ENCODE peak calls at places on chromosome 14, in four cellular contexts. N is lower lobe of right lung, S is AG09309, W is astrocyte of the spinal cord. H is an unnamed sample.
A peak's percentile ranks its signal among the peaks of the same experiment; 100 is the strongest.

GRCh38 chr14:39762576-39763401 is 330.6 kb upstream of the FBXO33 start:
- DNase-seq in W (no peak), S (no peak), N (no peak), H (no peak)

GRCh38 chr14:37596790-37597189 is 1.4 kb downstream of the TTC6 start:
- DNase-seq in S (no peak), W (no peak), N (no peak), H (no peak)

GRCh38 chr14:29529418-29529817 is 398.2 kb downstream of the PRKD1 start:
- DNase-seq in N (no peak), W (peak; percentile 7), S (no peak), H (no peak)

GRCh38 chr14:97290977-97291376 is 493.8 kb downstream of the VRK1 start:
- DNase-seq in W (no peak), S (no peak), N (no peak), H (no peak)

GRCh38 chr14:104977681-104978647 is at the start of gene AHNAK2:
- DNase-seq in S (no peak), W (peak; percentile 71), N (peak; percentile 85), H (peak; percentile 94)

GRCh38 chr14:62866376-62866775 is 178.9 kb downstream of the KCNH5 start:
- DNase-seq in N (no peak), W (no peak), S (no peak), H (no peak)

GRCh38 chr14:77097006-77097688 is 911 bp upstream of the CIPC start:
- DNase-seq in W (peak; percentile 45), N (no peak), S (no peak), H (no peak)

GRCh38 chr14:98169170-98169587 is 1102.8 kb downstream of the BCL11B start:
- DNase-seq in S (no peak), N (no peak), W (no peak), H (no peak)

GRCh38 chr14:58788655-58789054 is 150.9 kb downstream of the DACT1 start:
- DNase-seq in S (no peak), N (no peak), W (no peak), H (no peak)

GRCh38 chr14:30994681-30995620 is 30.5 kb upstream of the AP4S1 start:
- DNase-seq in S (peak; percentile 5), N (no peak), W (peak; percentile 18), H (no peak)

GRCh38 chr14:71324767-71325272 is 417.6 kb downstream of the PCNX1 start:
- DNase-seq in W (no peak), S (no peak), N (no peak), H (no peak)

GRCh38 chr14:34665785-34666425 is 36.0 kb upstream of the SNX6 start:
- DNase-seq in W (peak; percentile 89), S (peak; percentile 71), N (no peak), H (peak; percentile 93)

GRCh38 chr14:89298056-89298834 is 118.8 kb downstream of the FOXN3 start:
- DNase-seq in W (no peak), S (no peak), N (no peak), H (no peak)

GRCh38 chr14:54758041-54758440 is 144.6 kb downstream of the GCH1 start:
- DNase-seq in N (no peak), W (no peak), S (no peak), H (no peak)

GRCh38 chr14:31286456-31287293 is 79.1 kb upstream of the HECTD1 start:
- DNase-seq in W (no peak), N (no peak), S (no peak), H (no peak)

GRCh38 chr14:56170028-56170427 is 51.8 kb downstream of the PELI2 start:
- DNase-seq in S (no peak), W (no peak), N (no peak), H (peak; percentile 35)

GRCh38 chr14:72907327-72907826 is 13.5 kb upstream of the DPF3 start:
- DNase-seq in N (no peak), S (no peak), W (no peak), H (no peak)

GRCh38 chr14:54814076-54814475 is 88.5 kb downstream of the GCH1 start:
- DNase-seq in S (no peak), W (no peak), N (no peak), H (no peak)

GRCh38 chr14:24056800-24057184 is 5.0 kb downstream of the CARMIL3 start:
- DNase-seq in N (no peak), S (no peak), W (no peak), H (no peak)

GRCh38 chr14:102164241-102164641 is 24.5 kb downstream of the WDR20 start:
- DNase-seq in N (no peak), S (no peak), W (peak; percentile 35), H (peak; percentile 23)

GRCh38 chr14:91300957-91301356 is 56.5 kb upstream of the GPR68 start:
- DNase-seq in N (no peak), S (no peak), W (no peak), H (no peak)

GRCh38 chr14:97162621-97163020 is 365.4 kb downstream of the VRK1 start:
- DNase-seq in N (no peak), S (no peak), W (no peak), H (no peak)

DNA sequence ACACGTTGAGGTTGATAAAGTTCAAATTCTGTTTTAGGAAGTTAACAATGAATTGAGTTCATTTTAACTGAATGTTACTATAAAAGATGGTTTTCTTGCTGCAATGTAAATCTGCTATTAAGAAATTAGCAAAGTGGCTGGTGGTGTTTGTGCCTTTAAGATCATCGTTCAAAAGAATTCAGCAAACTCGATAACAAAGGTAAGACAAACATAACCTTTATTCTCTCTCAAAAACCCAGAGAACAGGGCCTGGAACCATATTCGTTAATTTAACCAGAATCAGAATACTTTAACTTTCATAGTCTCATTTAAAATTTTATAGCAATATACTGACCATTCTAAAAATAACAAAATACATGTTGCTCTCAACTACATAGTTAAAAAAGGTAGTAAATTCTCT is 3.4 kb downstream of the TMEM30B start:
- DNase-seq in S (no peak), N (no peak), W (no peak), H (no peak)
- H3K4me3 ChIP-seq in S (no peak overlapping the region), N (no peak overlapping the region), W (no peak overlapping the region), H (no peak overlapping the region)

DNA sequence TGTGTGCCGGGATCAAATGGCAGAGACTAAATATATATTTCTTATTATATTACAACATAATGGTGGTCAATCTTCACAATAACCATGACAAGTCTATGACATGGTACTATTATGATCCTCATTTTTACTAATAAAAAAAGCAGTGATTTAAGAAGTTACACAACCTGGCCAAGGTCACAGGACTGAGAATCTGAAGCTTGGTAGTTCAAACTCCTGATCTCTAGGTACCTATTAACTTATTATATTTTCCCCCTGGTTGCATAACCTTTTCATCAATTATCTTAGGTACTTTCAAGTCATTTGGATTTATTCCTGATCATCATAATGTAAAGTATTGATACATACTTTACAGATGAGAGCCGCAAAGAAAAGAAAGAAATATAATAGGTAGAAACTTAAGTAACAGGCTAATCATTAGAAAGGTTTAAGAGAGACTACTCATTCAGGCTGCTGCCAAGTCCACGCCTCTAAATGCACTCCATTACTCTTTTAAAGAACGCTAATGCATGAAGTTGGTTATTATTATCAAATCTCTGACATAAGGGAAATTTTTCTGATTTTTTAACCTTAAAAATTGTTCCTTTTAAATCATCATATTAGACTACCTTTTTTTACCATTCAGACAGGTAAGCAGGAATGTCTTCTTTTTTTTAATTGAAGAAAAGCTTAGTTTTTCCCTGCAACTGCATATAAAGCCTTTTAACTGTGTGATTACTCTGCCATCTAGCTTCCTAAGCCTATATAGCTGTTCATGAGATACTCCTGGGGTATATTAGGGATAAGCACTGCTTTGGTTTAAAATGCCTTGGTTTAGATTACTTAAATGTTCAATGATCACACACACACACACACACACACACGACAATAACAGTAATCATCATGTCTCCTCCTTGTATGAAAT is 35.6 kb downstream of the RPS29 start:
- DNase-seq in S (no peak), N (no peak), W (peak; percentile 14), H (peak; percentile 39)
- TF ChIP-seq CTCF in S (peak; percentile 39), N (no peak), W (peak; percentile 47), H (peak; percentile 43)

GRCh38 chr14:95524706-95525512 is 8.5 kb upstream of the SYNE3 start:
- DNase-seq in S (no peak), W (no peak), N (no peak), H (no peak)

GRCh38 chr14:95522116-95522515 is 5.7 kb upstream of the SYNE3 start:
- DNase-seq in N (no peak), S (no peak), W (no peak), H (no peak)

GRCh38 chr14:95523051-95523817 is 6.8 kb upstream of the SYNE3 start:
- DNase-seq in S (no peak), N (no peak), W (no peak), H (no peak)

GRCh38 chr14:95522556-95522955 is 6.1 kb upstream of the SYNE3 start:
- DNase-seq in W (no peak), N (no peak), S (no peak), H (no peak)

DNA sequence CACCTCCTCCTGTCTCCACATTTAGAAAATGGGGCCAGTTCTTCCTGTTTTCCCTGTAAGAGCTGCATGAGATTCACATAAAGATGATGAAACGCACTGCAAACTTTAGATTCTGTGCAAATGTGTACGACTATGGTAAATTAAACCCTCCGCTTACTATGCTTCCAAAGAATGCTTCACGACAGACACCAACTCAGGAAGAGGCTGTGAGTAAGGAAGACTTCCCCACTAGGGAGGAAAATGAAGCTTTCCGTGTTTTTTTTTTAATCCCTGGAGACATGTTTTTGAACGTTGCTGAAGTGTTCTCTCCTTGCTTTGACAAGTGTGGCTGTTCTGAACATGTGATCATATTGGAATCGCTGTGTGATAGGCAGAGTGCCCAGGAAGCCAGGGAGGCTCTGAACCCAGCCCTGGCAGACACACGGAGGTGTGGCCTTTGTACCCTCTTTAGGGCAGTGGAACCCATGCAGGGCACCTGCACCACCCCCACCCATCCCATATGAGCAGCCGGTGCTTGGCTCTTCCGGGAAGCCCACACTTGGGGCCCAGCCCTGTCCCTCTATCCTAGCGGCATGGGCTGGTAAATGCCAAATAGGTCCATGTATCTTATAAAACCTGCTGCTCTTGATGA is 7.5 kb upstream of the SYNE3 start:
- DNase-seq in N (peak; percentile 60), W (peak; percentile 87), S (no peak), H (no peak)
- H3K4me3 ChIP-seq in N (peak overlapping the region; percentile 0), W (peak overlapping the region; percentile 19), S (no peak overlapping the region), H (no peak overlapping the region)

GRCh38 chr14:68523994-68524725 is 268.7 kb downstream of the ZFP36L1 start:
- DNase-seq in W (no peak), N (no peak), S (no peak), H (peak; percentile 66)
- TF ChIP-seq CTCF in W (no peak), N (peak; percentile 30), S (peak; percentile 47), H (peak; percentile 31)

GRCh38 chr14:74568896-74569295 is 43.1 kb downstream of the LTBP2 start:
- DNase-seq in N (no peak), W (no peak), S (no peak), H (no peak)
- H3K4me3 ChIP-seq in N (no peak overlapping the region), W (no peak overlapping the region), S (no peak overlapping the region), H (no peak overlapping the region)

DNA sequence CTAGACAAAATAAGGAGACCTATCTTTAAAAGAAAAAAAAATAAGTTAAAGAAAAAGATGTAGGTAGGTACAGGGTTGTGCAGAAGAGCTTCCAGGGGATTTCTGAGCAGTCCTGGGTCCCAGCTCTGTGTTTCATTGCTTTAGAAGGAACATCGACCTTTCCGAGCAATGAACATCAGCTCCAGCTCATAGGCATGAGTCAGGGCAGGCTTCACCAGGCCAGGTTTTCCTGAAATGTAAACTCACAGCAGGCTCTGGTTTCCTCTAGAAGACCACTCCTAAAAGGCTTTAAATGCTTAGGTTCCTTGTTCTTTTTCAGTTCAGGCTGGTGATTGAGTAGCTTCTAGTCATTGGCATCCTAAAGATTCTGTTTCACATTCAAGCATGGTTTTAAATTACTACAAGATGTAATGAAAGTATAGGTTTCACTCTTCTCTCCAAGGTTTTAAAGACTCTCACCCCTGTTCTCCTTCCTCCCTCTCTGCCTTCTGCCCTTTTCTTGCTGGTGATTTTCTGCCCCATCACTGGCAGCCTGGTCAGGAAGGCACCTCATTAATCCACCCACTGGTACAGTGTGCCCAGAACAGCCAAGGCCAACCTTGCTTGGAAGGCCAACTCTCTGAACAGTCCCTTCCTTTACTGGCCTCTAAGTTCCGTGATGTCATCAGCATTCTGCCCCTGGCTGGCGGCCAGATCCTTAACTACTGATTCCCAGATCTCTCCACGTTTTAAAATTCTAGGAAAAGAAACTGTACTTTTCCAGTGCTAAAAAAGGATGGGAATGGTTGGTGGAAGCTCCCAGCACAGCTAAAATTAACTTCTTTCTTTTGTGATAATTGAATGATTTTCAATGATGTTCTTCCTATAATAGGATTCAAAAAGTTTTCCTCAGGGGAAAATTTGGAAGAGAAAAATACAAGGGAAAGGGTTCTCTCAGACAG is 109.4 kb upstream of the HIF1A start:
- DNase-seq in W (peak; percentile 91), N (no peak), S (no peak), H (peak; percentile 75)
- TF ChIP-seq CTCF in W (no peak), N (no peak), S (no peak), H (no peak)